ENCODE peak calls at places on chromosomes 11 and 22, in eight cellular contexts. G is GM23338, N is psoas muscle, L is K562, A is kidney, J is A549, V is ovary, M is uterus. S is an unnamed sample.

GRCh38 chr11:29962243-29962642 is 54.6 kb downstream of the KCNA4 start:
- DNase-seq in G (peak), A (no peak), V (no peak), M (no peak), J (no peak), L (no peak), N (no peak), S (no peak)

GRCh38 chr11:130763087-130763980 is 152.9 kb downstream of the SNX19 start:
- DNase-seq in M (no peak), A (no peak), J (no peak), G (no peak), V (no peak), L (no peak), N (no peak), S (no peak)

GRCh38 chr22:35325209-35325608 is 25.5 kb downstream of the TOM1 start:
- DNase-seq in V (no peak), M (no peak), J (no peak), L (no peak), N (no peak), G (no peak), A (no peak), S (no peak)

GRCh38 chr11:30000986-30001385 is 15.8 kb downstream of the KCNA4 start:
- DNase-seq in G (peak), N (no peak), L (no peak), M (no peak), A (no peak), J (no peak), V (no peak), S (no peak)

GRCh38 chr22:49752598-49753091 is 75.0 kb downstream of the BRD1 start:
- DNase-seq in J (no peak), A (no peak), M (no peak), V (no peak), G (no peak), L (no peak), N (no peak), S (no peak)

GRCh38 chr11:34203377-34203801 is 98.0 kb downstream of the NAT10 start:
- DNase-seq in A (no peak), M (no peak), J (no peak), L (no peak), N (no peak), G (no peak), V (no peak), S (no peak)

GRCh38 chr11:77397631-77398030 is 76.3 kb downstream of the PAK1 start:
- DNase-seq in V (no peak), A (no peak), N (no peak), L (no peak), M (no peak), G (no peak), J (no peak), S (no peak)

GRCh38 chr11:133064152-133064877 is 468.0 kb downstream of the OPCML start:
- DNase-seq in V (peak), N (peak), J (peak), G (peak), M (peak), L (no peak), A (peak), S (peak)

GRCh38 chr11:27857588-27857987 is 157.3 kb upstream of the BDNF start:
- DNase-seq in J (no peak), G (no peak), L (no peak), V (no peak), M (no peak), A (no peak), N (no peak), S (no peak)

GRCh38 chr11:61345170-61345610 is 12.2 kb downstream of the TKFC start:
- DNase-seq in L (no peak), V (no peak), G (no peak), J (no peak), N (no peak), A (no peak), M (no peak), S (no peak)

GRCh38 chr11:44829838-44830237 is 103.1 kb downstream of the TSPAN18 start:
- DNase-seq in N (no peak), V (no peak), G (no peak), M (no peak), L (no peak), J (no peak), A (no peak), S (no peak)

GRCh38 chr22:50016308-50016987 is 3.9 kb upstream of the IL17REL start:
- DNase-seq in J (no peak), N (no peak), V (no peak), M (no peak), G (no peak), A (peak), L (no peak), S (no peak)

GRCh38 chr11:541433-541885 is 4.1 kb downstream of the LRRC56 start:
- DNase-seq in M (no peak), L (no peak), G (no peak), J (no peak), V (no peak), N (no peak), A (no peak), S (no peak)

GRCh38 chr11:73307323-73308002 is 613 bp upstream of the ARHGEF17 start:
- DNase-seq in N (peak), V (peak), L (peak), J (peak), A (peak), G (peak), M (peak), S (peak)

GRCh38 chr11:115919341-115920086 is 415.3 kb upstream of the CADM1 start:
- DNase-seq in V (no peak), L (no peak), M (no peak), A (peak), G (no peak), J (peak), N (no peak), S (no peak)

DNA sequence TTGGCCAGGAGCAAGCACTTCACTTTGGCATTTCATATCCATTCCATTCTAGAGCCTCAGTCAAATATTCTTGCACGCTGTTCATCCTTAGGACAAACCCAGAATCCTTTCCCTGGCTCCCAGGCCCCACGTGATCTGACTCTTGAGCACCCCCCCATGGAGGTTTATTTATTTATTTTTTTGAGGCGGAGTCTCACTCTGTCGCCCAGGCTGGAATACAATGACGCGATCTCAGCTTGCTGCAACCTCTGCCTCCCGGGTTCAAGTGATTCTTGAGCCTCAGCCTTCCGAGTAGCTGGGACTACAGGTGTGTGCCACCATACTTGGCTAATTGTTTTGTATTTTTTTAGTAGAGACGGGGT is 12.7 kb upstream of the TSGA10IP start:
- DNase-seq in A (no peak), J (peak), V (no peak), G (peak), N (no peak), M (no peak), L (peak), S (peak)
- TF ChIP-seq CTCF in A (no peak), J (peak), V (no peak), G (peak), N (no peak), M (no peak), L (peak), S (no peak)

GRCh38 chr22:22128440-22128839 is 116.1 kb upstream of the VPREB1 start:
- DNase-seq in A (no peak), N (no peak), V (no peak), G (no peak), M (no peak), L (no peak), J (no peak), S (no peak)
- H3K27ac ChIP-seq in A (no peak), N (no peak), V (no peak), G (no peak), M (no peak), L (no peak), J (no peak), S (no peak)

DNA sequence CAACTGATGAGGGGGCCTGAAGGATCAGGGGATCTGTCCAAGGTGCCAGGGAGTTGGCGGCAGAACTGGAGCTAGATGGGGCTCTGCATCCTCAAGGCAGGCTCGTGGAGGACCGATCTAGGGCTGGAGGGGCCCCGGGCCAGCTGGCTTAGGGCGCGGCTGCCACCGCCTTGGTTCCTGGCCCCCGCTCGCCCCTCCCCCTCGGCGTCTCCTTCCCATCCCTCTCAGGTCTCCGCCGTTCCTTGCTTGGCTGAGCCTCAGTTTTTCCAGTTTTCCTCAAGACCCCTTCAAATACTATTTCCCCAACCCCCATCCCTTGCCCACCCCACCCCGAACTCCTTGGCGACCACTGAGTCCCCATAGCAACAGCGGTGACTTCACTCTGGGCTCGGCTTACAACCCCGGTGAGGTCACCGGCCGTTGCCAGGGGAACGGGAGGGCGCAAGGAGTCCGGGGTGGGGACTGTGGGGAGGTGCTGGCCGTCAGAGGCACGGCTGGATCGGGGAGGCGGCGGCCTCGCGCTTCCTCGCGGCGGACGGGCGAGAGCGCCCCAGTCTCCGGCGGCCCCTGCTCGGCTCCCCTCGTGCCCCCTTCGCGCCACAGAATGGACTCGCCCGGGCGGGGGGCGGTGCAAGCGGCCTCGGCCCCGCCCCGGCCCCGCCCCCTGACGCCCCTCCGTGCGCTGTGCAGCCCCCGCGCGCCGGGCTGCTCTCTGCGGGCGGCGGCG is 7.5 kb downstream of the FREY1 start:
- DNase-seq in G (peak), L (peak), M (peak), A (peak), V (peak), N (peak), J (peak), S (peak)
- TF ChIP-seq CTCF in G (no peak), L (no peak), M (no peak), A (no peak), V (no peak), N (no peak), J (no peak), S (peak)

DNA sequence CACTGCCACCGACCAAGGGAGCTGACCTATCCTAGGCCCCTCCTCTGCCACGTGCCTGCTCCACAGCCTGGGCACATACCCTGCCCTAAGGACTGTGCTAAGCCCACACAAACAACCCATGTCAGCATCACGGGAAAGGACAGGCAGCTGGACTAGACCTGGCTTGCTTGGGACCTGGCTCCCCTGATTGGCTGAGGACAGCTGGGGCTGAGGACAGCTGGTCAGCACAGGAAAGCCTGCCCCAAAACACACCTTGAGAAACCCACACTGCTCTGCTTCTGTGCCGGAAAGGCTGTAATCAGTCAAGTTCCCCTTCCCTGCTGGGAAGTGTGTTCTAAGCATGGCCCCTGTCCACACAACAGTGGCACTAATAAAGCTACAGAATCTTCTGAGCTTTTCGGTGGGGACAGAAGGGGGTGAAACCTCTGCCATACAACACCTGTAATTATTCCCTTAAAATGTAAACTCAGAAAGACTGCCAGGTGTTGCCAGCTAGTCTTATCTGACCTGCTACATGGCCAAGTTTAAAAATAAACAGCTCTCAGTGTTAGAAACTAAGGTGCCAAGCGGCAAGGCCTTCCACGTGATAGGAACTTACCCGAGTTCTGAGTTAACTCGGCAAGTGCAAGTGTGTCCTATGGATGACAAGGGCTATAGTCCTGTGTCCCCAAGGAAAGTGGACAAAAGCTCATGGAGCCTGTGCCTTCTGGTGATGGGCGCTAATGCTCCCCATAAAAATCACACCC is 35.7 kb upstream of the ARFGAP3 start:
- DNase-seq in V (no peak), G (no peak), J (no peak), A (no peak), N (no peak), M (no peak), L (no peak), S (no peak)
- H3K27ac ChIP-seq in V (no peak), G (no peak), J (no peak), A (no peak), N (peak), M (no peak), L (no peak), S (no peak)

S was measured in brain microvascular endothelial cell.